ENCODE peak calls at places on chromosomes 11 and 22, in five cellular contexts. A is right lobe of liver, Y is IMR-90, Z is Caco-2, W is tibial nerve. K is an unnamed sample.

GRCh38 chr11:40797981-40798380 is 661.5 kb downstream of the LRRC4C start:
- DNase-seq in A (no peak), W (no peak), Z (no peak), Y (no peak), K (no peak)

GRCh38 chr22:27987557-27987956 is 68.5 kb upstream of the PITPNB start:
- DNase-seq in Y (peak; percentile 93), A (no peak), W (no peak), Z (no peak), K (no peak)

GRCh38 chr11:65780770-65781151 is at the start of gene AP5B1:
- DNase-seq in Z (peak; percentile 83), W (no peak), Y (peak; percentile 41), A (peak; percentile 80), K (peak; percentile 62)

GRCh38 chr11:132981146-132981956 is 551.0 kb downstream of the OPCML start:
- DNase-seq in Z (peak; percentile 60), W (no peak), A (no peak), Y (no peak), K (no peak)

GRCh38 chr11:117946196-117946841 is 17.1 kb upstream of the TMPRSS13 start:
- DNase-seq in W (no peak), Y (no peak), Z (no peak), A (no peak), K (no peak)

GRCh38 chr11:102664001-102664752 is 39.0 kb upstream of the MMP20 start:
- DNase-seq in Y (no peak), Z (peak; percentile 30), A (no peak), W (no peak), K (no peak)

GRCh38 chr11:94656968-94657367 is 89.8 kb downstream of the PIWIL4 start:
- DNase-seq in Z (peak; percentile 43), A (no peak), W (no peak), Y (no peak), K (no peak)

GRCh38 chr22:35446365-35446764 is 46.4 kb downstream of the MCM5 start:
- DNase-seq in W (no peak), A (no peak), Y (peak; percentile 95), Z (no peak), K (no peak)

GRCh38 chr11:78354741-78355705 is 62.6 kb downstream of the GAB2 start:
- DNase-seq in A (no peak), Y (no peak), Z (peak; percentile 32), W (no peak), K (no peak)

DNA sequence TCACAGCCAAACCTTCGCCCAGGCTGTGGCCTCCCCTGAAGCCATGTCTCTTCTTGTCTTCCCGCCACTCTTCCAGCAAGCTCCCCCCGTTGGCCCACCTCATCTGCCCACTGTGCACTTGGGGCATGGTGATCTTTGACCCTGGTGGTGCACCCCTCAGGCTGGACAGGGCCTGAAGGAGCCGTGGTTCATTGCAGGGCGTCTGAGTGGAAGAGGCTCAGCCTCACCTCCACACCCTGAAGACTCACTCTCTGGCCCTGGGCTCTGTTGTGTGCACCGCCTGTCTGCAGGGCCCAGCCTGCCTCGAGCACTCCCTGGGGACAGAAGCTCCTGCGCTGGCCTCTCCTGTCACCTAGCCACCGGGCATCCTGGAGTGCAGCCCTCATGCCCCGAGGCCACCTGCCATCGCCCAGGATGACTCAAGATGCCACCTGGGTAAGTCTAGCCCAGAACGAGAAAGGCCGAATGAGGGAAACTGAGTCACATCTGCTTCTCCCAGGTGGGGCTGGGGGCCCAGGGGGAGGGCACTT is 40.8 kb upstream of the PPARA start:
- DNase-seq in A (no peak), Z (no peak), Y (no peak), W (no peak), K (no peak)
- H3K4me1 ChIP-seq in A (peaks cover 55% of the 10 kb centered on the region), Z (peaks cover 65% of the 10 kb centered on the region), Y (peaks cover 40% of the 10 kb centered on the region), W (peaks cover 74% of the 10 kb centered on the region), K (no peaks in the 10 kb centered on the region)

GRCh38 chr22:23523746-23524145 is 56.3 kb downstream of the IGLL1 start:
- DNase-seq in Z (no peak), A (no peak), Y (no peak), W (no peak), K (no peak)

GRCh38 chr22:23522642-23523251 is 57.3 kb downstream of the IGLL1 start:
- DNase-seq in Y (no peak), A (no peak), W (peak; percentile 30), Z (no peak), K (no peak)

GRCh38 chr22:23519442-23520177 is 60.5 kb downstream of the IGLL1 start:
- DNase-seq in A (peak; percentile 39), W (no peak), Y (no peak), Z (no peak), K (no peak)

GRCh38 chr22:23520875-23521441 is 59.1 kb downstream of the IGLL1 start:
- DNase-seq in A (peak; percentile 53), W (peak; percentile 41), Z (peak; percentile 58), Y (peak; percentile 29), K (no peak)

GRCh38 chr22:23521442-23522113 is 58.5 kb downstream of the IGLL1 start:
- DNase-seq in W (peak; percentile 87), A (peak; percentile 94), Y (peak; percentile 75), Z (peak; percentile 95), K (peak; percentile 70)
- TF ChIP-seq CTCF in W (peak; percentile 7), A (no peak), Y (peak; percentile 16), Z (peak; percentile 26), K (no peak)

GRCh38 chr11:13007182-13007581 is 1.9 kb upstream of the RASSF10 start:
- DNase-seq in Y (no peak), Z (no peak), W (no peak), A (no peak), K (no peak)

GRCh38 chr11:13007702-13008435 is 1.2 kb upstream of the RASSF10 start:
- DNase-seq in A (no peak), W (no peak), Y (no peak), Z (peak; percentile 48), K (no peak)

GRCh38 chr11:13009476-13009920 is 382 bp downstream of the RASSF10 start:
- DNase-seq in Z (no peak), A (no peak), Y (no peak), W (no peak), K (no peak)

GRCh38 chr11:13009921-13010736 is 1.0 kb downstream of the RASSF10 start:
- DNase-seq in A (peak; percentile 89), Z (peak; percentile 47), W (no peak), Y (peak; percentile 7), K (no peak)

GRCh38 chr11:13008625-13009475 is at the start of gene RASSF10:
- DNase-seq in Y (no peak), Z (peak; percentile 79), W (no peak), A (peak; percentile 63), K (no peak)
- H3K27me3 ChIP-seq in Y (peaks cover 89% of the 10 kb centered on the region), Z (peaks cover 1% of the 10 kb centered on the region), W (no peaks in the 10 kb centered on the region), A (peaks cover 18% of the 10 kb centered on the region), K (peaks cover 6% of the 10 kb centered on the region)

GRCh38 chr11:24781288-24781687 is 284.4 kb downstream of the LUZP2 start:
- DNase-seq in A (no peak), Z (no peak), W (no peak), Y (no peak), K (no peak)

GRCh38 chr11:24779791-24780190 is 282.9 kb downstream of the LUZP2 start:
- DNase-seq in A (no peak), Y (no peak), Z (no peak), W (no peak), K (no peak)
- H3K4me1 ChIP-seq in A (no peaks in the 10 kb centered on the region), Y (no peaks in the 10 kb centered on the region), Z (no peaks in the 10 kb centered on the region), W (no peaks in the 10 kb centered on the region), K (no peaks in the 10 kb centered on the region)

DNA sequence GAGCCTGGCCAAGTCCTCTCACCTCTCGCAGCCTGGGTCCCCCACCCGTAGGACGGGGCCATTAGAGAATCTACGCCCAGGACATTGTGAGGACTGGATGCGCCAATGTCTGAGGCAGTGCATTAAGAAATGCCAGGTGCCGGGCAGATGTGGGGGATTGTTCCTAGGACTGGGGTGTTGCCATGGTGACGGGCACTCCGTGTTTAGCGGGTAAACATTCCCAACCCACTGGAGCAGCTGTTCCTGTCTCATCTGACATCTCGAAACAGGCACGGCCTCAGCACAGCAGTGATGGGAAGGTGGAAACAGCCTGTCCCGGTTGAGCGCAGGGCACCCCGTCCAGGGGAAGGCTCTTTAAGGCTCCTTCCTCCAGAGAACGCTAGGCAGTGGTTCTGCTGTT is 99.6 kb upstream of the RTL6 start:
- DNase-seq in Z (no peak), W (no peak), A (no peak), Y (peak; percentile 29), K (no peak)
- TF ChIP-seq CTCF in Z (no peak), W (no peak), A (no peak), Y (no peak), K (no peak)

GRCh38 chr11:130422251-130422995 is 6.0 kb downstream of the ADAMTS8 start:
- DNase-seq in A (no peak), W (no peak), Z (no peak), Y (no peak), K (no peak)

GRCh38 chr11:130426223-130427048 is 2.0 kb downstream of the ADAMTS8 start:
- DNase-seq in A (no peak), W (no peak), Y (no peak), Z (no peak), K (no peak)

GRCh38 chr11:130425156-130425555 is 3.3 kb downstream of the ADAMTS8 start:
- DNase-seq in W (no peak), Y (no peak), A (no peak), Z (no peak), K (no peak)

GRCh38 chr11:130423541-130424155 is 4.8 kb downstream of the ADAMTS8 start:
- DNase-seq in Z (no peak), Y (no peak), A (no peak), W (no peak), K (no peak)

GRCh38 chr11:130424613-130425140 is 3.7 kb downstream of the ADAMTS8 start:
- DNase-seq in W (no peak), Z (no peak), A (no peak), Y (no peak), K (no peak)
- H3K27me3 ChIP-seq in W (no peaks in the 10 kb centered on the region), Z (peaks cover 23% of the 10 kb centered on the region), A (peaks cover 7% of the 10 kb centered on the region), Y (peaks cover 58% of the 10 kb centered on the region), K (peaks cover 3% of the 10 kb centered on the region)

GRCh38 chr11:8731647-8732188 is 49.1 kb downstream of the RPL27A start:
- DNase-seq in Z (no peak), W (no peak), A (no peak), Y (no peak), K (no peak)
- H3K4me1 ChIP-seq in Z (peaks cover 36% of the 10 kb centered on the region), W (peaks cover 27% of the 10 kb centered on the region), A (peaks cover 30% of the 10 kb centered on the region), Y (peaks cover 37% of the 10 kb centered on the region), K (no peaks in the 10 kb centered on the region)

GRCh38 chr22:45397806-45398205 is 15.6 kb downstream of the SMC1B start:
- DNase-seq in Z (no peak), Y (no peak), W (no peak), A (no peak), K (no peak)
- TF ChIP-seq CTCF in Z (no peak), Y (no peak), W (no peak), A (peak; percentile 15), K (no peak)

GRCh38 chr11:64667154-64667745 is 55.7 kb downstream of the NRXN2 start:
- DNase-seq in A (no peak), W (no peak), Z (no peak), Y (no peak), K (no peak)
- H3K27me3 ChIP-seq in A (no peaks in the 10 kb centered on the region), W (no peaks in the 10 kb centered on the region), Z (no peaks in the 10 kb centered on the region), Y (peaks cover 50% of the 10 kb centered on the region), K (no peaks in the 10 kb centered on the region)

DNA sequence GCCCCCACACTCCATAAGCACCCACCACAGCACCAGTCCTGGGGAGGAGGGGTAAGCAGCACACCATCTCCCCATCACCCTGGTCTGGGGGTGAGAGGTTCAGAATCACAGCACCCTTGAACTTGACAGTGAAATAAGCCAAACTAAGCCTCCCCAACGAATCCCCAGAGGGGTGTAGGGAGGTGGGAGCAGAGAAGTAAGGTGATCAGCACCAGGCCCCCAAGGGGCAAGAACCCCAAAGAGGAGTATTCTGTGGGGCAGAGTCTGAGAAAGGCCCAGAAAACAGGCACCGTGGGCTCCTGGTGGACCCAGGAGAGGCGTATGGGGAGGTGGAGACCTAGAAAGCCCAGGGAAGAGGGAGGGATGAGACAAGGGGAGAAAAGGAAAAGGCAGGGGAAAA is 30.9 kb downstream of the ARAP1 start:
- DNase-seq in A (no peak), W (no peak), Y (no peak), Z (no peak), K (no peak)
- H3K4me1 ChIP-seq in A (peaks cover 42% of the 10 kb centered on the region), W (peaks cover 36% of the 10 kb centered on the region), Y (peaks cover 27% of the 10 kb centered on the region), Z (peaks cover 4% of the 10 kb centered on the region), K (peaks cover 68% of the 10 kb centered on the region)

K was measured in CD8-positive, alpha-beta T cell.